ENCODE peak calls at places on chromosomes 3 and 15, in five cellular contexts. T is left ventricle myocardium inferior; J is astrocyte of the spinal cord; I is stimulated activated CD4-positive, alpha-beta T cell treated with anti-CD3 and anti-CD28 coated beads, TNF-alpha, amount 100 ng/mL, for 48 hours; L is NCI-H1417. V is an unnamed sample.

GRCh38 chr3:173939319-173939718 is 541.8 kb downstream of the NLGN1 start:
- DNase-seq in T (no peak), J (no peak), I (no peak), L (no peak), V (no peak)

GRCh38 chr3:13301295-13301987 is 118.7 kb downstream of the NUP210 start:
- DNase-seq in T (no peak), J (peak; percentile 77), I (no peak), L (no peak), V (no peak)

GRCh38 chr15:98699591-98700424 is 51.5 kb downstream of the IGF1R start:
- DNase-seq in T (no peak), J (no peak), I (no peak), L (no peak), V (no peak)

GRCh38 chr3:21962456-21962855 is 211.4 kb upstream of the ZNF385D start:
- DNase-seq in T (no peak), J (peak; percentile 65), I (no peak), L (no peak), V (no peak)

GRCh38 chr3:64922213-64922612 is 234.4 kb upstream of the ADAMTS9 start:
- DNase-seq in T (no peak), J (no peak), I (no peak), L (no peak), V (no peak)

GRCh38 chr15:67670647-67671305 is 128.3 kb downstream of the MAP2K5 start:
- DNase-seq in T (no peak), J (no peak), I (no peak), L (no peak), V (no peak)

GRCh38 chr3:191775451-191776233 is 314.7 kb downstream of the PYDC2 start:
- DNase-seq in T (no peak), J (peak; percentile 74), I (no peak), L (no peak), V (no peak)

GRCh38 chr15:55993804-55994539 is 560 bp upstream of the NEDD4 start:
- DNase-seq in T (no peak), J (peak; percentile 63), I (no peak), L (peak; percentile 90), V (no peak)

GRCh38 chr3:102038477-102039142 is 189.3 kb downstream of the NFKBIZ start:
- DNase-seq in T (no peak), J (no peak), I (no peak), L (no peak), V (no peak)

GRCh38 chr3:124263168-124263567 is 271.2 kb upstream of the ROPN1 start:
- DNase-seq in T (no peak), J (peak; percentile 92), I (no peak), L (no peak), V (no peak)

GRCh38 chr3:194761384-194761783 is 75.7 kb downstream of the FAM43A start:
- DNase-seq in T (peak; percentile 40), J (no peak), I (no peak), L (peak; percentile 83), V (no peak)

GRCh38 chr15:92244703-92245102 is 149.0 kb upstream of the ST8SIA2 start:
- DNase-seq in T (no peak), J (no peak), I (no peak), L (no peak), V (no peak)

GRCh38 chr15:72991026-72991425 is 61.2 kb upstream of the NEO1 start:
- DNase-seq in T (no peak), J (no peak), I (no peak), L (no peak), V (no peak)

GRCh38 chr3:76470285-76470684 is 569.6 kb upstream of the ROBO2 start:
- DNase-seq in T (no peak), J (peak; percentile 70), I (no peak), L (no peak), V (no peak)

GRCh38 chr15:33292718-33293307 is 18.0 kb upstream of the RYR3 start:
- DNase-seq in T (no peak), J (peak; percentile 60), I (peak; percentile 31), L (peak; percentile 69), V (peak; percentile 49)

GRCh38 chr3:170656293-170656692 is 70.4 kb upstream of the SLC7A14 start:
- DNase-seq in T (no peak), J (no peak), I (no peak), L (no peak), V (no peak)

GRCh38 chr15:68433551-68433950 is 1.6 kb upstream of the ITGA11 start:
- DNase-seq in T (no peak), J (no peak), I (no peak), L (no peak), V (peak; percentile 6)

GRCh38 chr3:190366145-190366544 is 21.8 kb upstream of the CLDN16 start:
- DNase-seq in T (no peak), J (no peak), I (no peak), L (no peak), V (no peak)

GRCh38 chr3:54165865-54166264 is 43.5 kb downstream of the CACNA2D3 start:
- DNase-seq in T (peak; percentile 26), J (no peak), I (no peak), L (no peak), V (no peak)

GRCh38 chr15:35663956-35664355 is 118.0 kb upstream of the DPH6 start:
- DNase-seq in T (no peak), J (no peak), I (no peak), L (no peak), V (no peak)

GRCh38 chr3:172203522-172204258 is 164.3 kb downstream of the FNDC3B start:
- DNase-seq in T (no peak), J (peak; percentile 57), I (no peak), L (peak; percentile 69), V (no peak)

V was measured in mucosa of gallbladder.